ENCODE peak calls at places on chromosomes 4 and X, in seven cellular contexts. N is trophoblast cell, Y is transverse colon, B is body of pancreas, V is PC-3, H is lower lobe of right lung, S is heart left ventricle. G is an unnamed sample.

GRCh38 chr4:2745981-2746806 is 9.9 kb downstream of the TNIP2 start:
- DNase-seq in N (peak; percentile 94), Y (peak; percentile 39), B (peak; percentile 54), V (peak; percentile 84), H (peak; percentile 51), S (peak; percentile 54), G (no peak)

GRCh38 chr4:86043755-86044592 is 315.9 kb downstream of the MAPK10 start:
- DNase-seq in N (peak; percentile 89), Y (no peak), B (peak; percentile 42), V (peak; percentile 72), H (no peak), S (peak; percentile 24), G (no peak)

GRCh38 chr4:180940680-180941079 is 1302.5 kb upstream of the TENM3 start:
- DNase-seq in N (no peak), Y (no peak), B (no peak), V (no peak), H (no peak), S (no peak), G (no peak)

GRCh38 chr4:80103615-80104014 is 30.6 kb upstream of the ANTXR2 start:
- DNase-seq in N (no peak), Y (no peak), B (no peak), V (no peak), H (no peak), S (no peak), G (no peak)

GRCh38 chr4:26457412-26457811 is 32.9 kb downstream of the CCKAR start:
- DNase-seq in N (no peak), Y (no peak), B (no peak), V (no peak), H (no peak), S (no peak), G (no peak)

GRCh38 chrX:17082831-17083230 is 136.4 kb downstream of the REPS2 start:
- DNase-seq in N (peak; percentile 18), Y (no peak), B (peak; percentile 2), V (peak; percentile 61), H (no peak), S (no peak), G (no peak)

GRCh38 chrX:150282953-150283352 is 80.2 kb upstream of the MAMLD1 start:
- DNase-seq in N (no peak), Y (no peak), B (no peak), V (no peak), H (no peak), S (no peak), G (no peak)

GRCh38 chr4:7831330-7831729 is 108.3 kb downstream of the AFAP1 start:
- DNase-seq in N (no peak), Y (no peak), B (no peak), V (no peak), H (no peak), S (peak; percentile 43), G (no peak)

GRCh38 chrX:2928127-2928582 is 984 bp downstream of the ARSD start:
- DNase-seq in N (peak; percentile 49), Y (peak; percentile 53), B (peak; percentile 49), V (no peak), H (peak; percentile 77), S (peak; percentile 74), G (peak; percentile 40)

GRCh38 chr4:88822034-88822433 is 124.4 kb upstream of the NAP1L5 start:
- DNase-seq in N (peak; percentile 19), Y (no peak), B (no peak), V (no peak), H (no peak), S (no peak), G (no peak)

GRCh38 chr4:15868065-15868464 is 70.5 kb downstream of the FGFBP1 start:
- DNase-seq in N (peak; percentile 88), Y (no peak), B (no peak), V (peak; percentile 37), H (no peak), S (no peak), G (no peak)

GRCh38 chr4:37970702-37971101 is 10.5 kb downstream of the PTTG2 start:
- DNase-seq in N (peak; percentile 49), Y (peak; percentile 86), B (peak; percentile 80), V (peak; percentile 59), H (peak; percentile 86), S (peak; percentile 76), G (peak; percentile 88)

GRCh38 chr4:83370640-83370906 is 35.9 kb upstream of the HPSE start:
- DNase-seq in N (no peak), Y (no peak), B (no peak), V (no peak), H (no peak), S (no peak), G (no peak)

GRCh38 chrX:64198046-64198445 is 7.5 kb downstream of the AMER1 start:
- DNase-seq in N (no peak), Y (no peak), B (no peak), V (no peak), H (no peak), S (no peak), G (no peak)

GRCh38 chr4:17667653-17668201 is 53.3 kb downstream of the MED28 start:
- DNase-seq in N (no peak), Y (no peak), B (no peak), V (no peak), H (no peak), S (no peak), G (no peak)

GRCh38 chr4:44186096-44186849 is 262.3 kb downstream of the KCTD8 start:
- DNase-seq in N (no peak), Y (no peak), B (no peak), V (no peak), H (peak; percentile 32), S (no peak), G (no peak)

GRCh38 chrX:56798866-56799864 is 70.1 kb downstream of the NBDY start:
- DNase-seq in N (peak; percentile 73), Y (peak; percentile 26), B (no peak), V (no peak), H (no peak), S (no peak), G (no peak)

GRCh38 chrX:47483310-47484268 is 567 bp upstream of the ZNF41 start:
- DNase-seq in N (peak; percentile 23), Y (peak; percentile 16), B (peak; percentile 14), V (peak; percentile 25), H (peak; percentile 44), S (peak; percentile 28), G (peak; percentile 49)

GRCh38 chrX:27917713-27918500 is 63.3 kb downstream of the DCAF8L1 start:
- DNase-seq in N (no peak), Y (no peak), B (no peak), V (no peak), H (no peak), S (no peak), G (no peak)
- H3K4me1 ChIP-seq in N (no peaks in the 10 kb centered on the region), Y (no peaks in the 10 kb centered on the region), B (no peaks in the 10 kb centered on the region), V (no peaks in the 10 kb centered on the region), H (no peaks in the 10 kb centered on the region), S (no peaks in the 10 kb centered on the region), G (no peaks in the 10 kb centered on the region)

GRCh38 chr4:160371446-160371845 is 1268.6 kb downstream of the RAPGEF2 start:
- DNase-seq in N (peak; percentile 84), Y (no peak), B (no peak), V (no peak), H (no peak), S (no peak), G (no peak)

GRCh38 chr4:160364217-160364616 is 1261.3 kb downstream of the RAPGEF2 start:
- DNase-seq in N (no peak), Y (no peak), B (no peak), V (no peak), H (no peak), S (no peak), G (no peak)

GRCh38 chr4:160373911-160374310 is 1271.0 kb downstream of the RAPGEF2 start:
- DNase-seq in N (peak; percentile 6), Y (no peak), B (no peak), V (peak; percentile 28), H (no peak), S (no peak), G (no peak)

GRCh38 chr4:160372390-160372789 is 1269.5 kb downstream of the RAPGEF2 start:
- DNase-seq in N (peak; percentile 11), Y (no peak), B (no peak), V (peak; percentile 48), H (no peak), S (no peak), G (no peak)

DNA sequence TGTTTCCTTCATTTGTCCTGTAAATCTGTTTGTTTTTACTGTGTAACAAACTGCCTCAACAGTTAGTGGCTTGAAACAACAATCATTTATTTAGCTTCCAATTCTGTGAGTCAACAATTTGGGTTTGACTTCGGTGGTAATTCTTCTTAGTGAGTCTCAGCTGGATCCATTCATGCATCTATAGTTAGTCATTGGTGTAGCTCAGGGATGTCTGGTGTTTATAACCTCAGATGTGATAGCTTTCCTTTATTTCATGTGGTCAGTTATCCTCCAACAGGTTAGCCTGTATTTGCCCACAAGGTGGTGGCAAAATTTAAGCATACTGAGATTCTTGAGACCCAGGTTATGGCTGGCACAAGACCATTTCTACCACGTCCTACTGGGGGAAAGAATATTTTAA is 1267.2 kb downstream of the RAPGEF2 start:
- DNase-seq in N (no peak), Y (no peak), B (no peak), V (peak; percentile 58), H (no peak), S (no peak), G (no peak)
- H3K4me1 ChIP-seq in N (no peaks in the 10 kb centered on the region), Y (no peaks in the 10 kb centered on the region), B (no peaks in the 10 kb centered on the region), V (peaks cover 10% of the 10 kb centered on the region), H (no peaks in the 10 kb centered on the region), S (no peaks in the 10 kb centered on the region), G (no peaks in the 10 kb centered on the region)

GRCh38 chr4:113620032-113620431 is 141.5 kb downstream of the CAMK2D start:
- DNase-seq in N (no peak), Y (no peak), B (no peak), V (no peak), H (no peak), S (no peak), G (no peak)

GRCh38 chr4:113621633-113622032 is 139.9 kb downstream of the CAMK2D start:
- DNase-seq in N (no peak), Y (no peak), B (no peak), V (no peak), H (no peak), S (no peak), G (no peak)

GRCh38 chr4:113627321-113627720 is 134.2 kb downstream of the CAMK2D start:
- DNase-seq in N (no peak), Y (no peak), B (no peak), V (no peak), H (no peak), S (no peak), G (no peak)

GRCh38 chr4:113625902-113626301 is 135.6 kb downstream of the CAMK2D start:
- DNase-seq in N (no peak), Y (no peak), B (no peak), V (no peak), H (no peak), S (no peak), G (no peak)

DNA sequence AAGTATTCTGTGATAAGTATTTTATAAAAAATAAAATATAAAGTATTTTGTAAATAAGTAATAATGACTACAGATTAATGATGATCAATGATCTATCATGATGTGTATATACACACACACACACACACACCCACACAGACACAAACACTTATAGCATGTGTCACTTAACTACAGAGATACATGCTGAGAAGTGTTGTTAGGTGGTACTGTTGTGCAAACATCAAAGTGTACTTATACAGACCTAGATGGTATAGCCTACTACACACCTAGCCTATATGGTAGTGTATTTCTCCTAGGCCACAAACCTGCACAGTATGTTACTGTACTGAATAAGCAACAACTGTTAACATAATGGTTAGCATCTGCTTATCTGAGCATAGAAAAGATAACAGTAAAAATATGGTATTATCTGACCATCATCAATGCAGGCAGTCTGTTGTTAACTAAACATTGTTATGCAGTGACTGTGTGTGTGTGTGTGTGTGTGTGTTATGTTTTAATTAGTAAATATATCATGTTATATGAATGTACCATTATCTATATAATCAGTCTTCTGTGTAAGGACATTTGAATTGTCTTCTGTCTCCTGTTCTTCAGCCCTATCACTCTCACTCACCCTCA is 138.2 kb downstream of the CAMK2D start:
- DNase-seq in N (peak; percentile 56), Y (no peak), B (no peak), V (no peak), H (no peak), S (no peak), G (no peak)
- H3K4me1 ChIP-seq in N (no peaks in the 10 kb centered on the region), Y (no peaks in the 10 kb centered on the region), B (peaks cover 23% of the 10 kb centered on the region), V (no peaks in the 10 kb centered on the region), H (no peaks in the 10 kb centered on the region), S (peaks cover 32% of the 10 kb centered on the region), G (no peaks in the 10 kb centered on the region)

GRCh38 chr4:184808719-184809062 is 17.1 kb downstream of the ACSL1 start:
- DNase-seq in N (no peak), Y (no peak), B (no peak), V (no peak), H (no peak), S (no peak), G (no peak)
- H3K4me1 ChIP-seq in N (peaks cover 23% of the 10 kb centered on the region), Y (no peaks in the 10 kb centered on the region), B (peaks cover 70% of the 10 kb centered on the region), V (peaks cover 66% of the 10 kb centered on the region), H (peaks cover 69% of the 10 kb centered on the region), S (peaks cover 81% of the 10 kb centered on the region), G (peaks cover 16% of the 10 kb centered on the region)

G was measured in mucosa of descending colon.